ENCODE peak calls at places on chromosomes 13 and 19, in five cellular contexts. X is CD8-positive, alpha-beta memory T cell; I is hepatocyte; W is mammary epithelial cell; H is GM23248. V is an unnamed sample.

GRCh38 chr19:11196406-11197287 is 698 bp downstream of the KANK2 start:
- DNase-seq in X (no peak), I (peak; percentile 72), W (no peak), H (peak; percentile 76), V (peak; percentile 71)

GRCh38 chr13:29716493-29716892 is 121.0 kb upstream of the SLC7A1 start:
- DNase-seq in X (no peak), I (no peak), W (no peak), H (no peak), V (no peak)

GRCh38 chr13:39862891-39863290 is 207.4 kb downstream of the COG6 start:
- DNase-seq in X (no peak), I (no peak), W (no peak), H (no peak), V (no peak)

GRCh38 chr13:47226516-47226915 is 329.7 kb upstream of the HTR2A start:
- DNase-seq in X (no peak), I (no peak), W (peak; percentile 10), H (peak; percentile 20), V (no peak)

GRCh38 chr13:79771493-79771892 is 290.5 kb downstream of the NDFIP2 start:
- DNase-seq in X (no peak), I (no peak), W (no peak), H (no peak), V (no peak)

GRCh38 chr13:23656637-23657036 is 86.4 kb downstream of the TNFRSF19 start:
- DNase-seq in X (no peak), I (no peak), W (no peak), H (peak; percentile 69), V (no peak)

GRCh38 chr13:31167490-31167889 is 5.8 kb upstream of the HSPH1 start:
- DNase-seq in X (no peak), I (no peak), W (no peak), H (no peak), V (no peak)

GRCh38 chr13:50229935-50230334 is 214.7 kb downstream of the KCNRG start:
- DNase-seq in X (no peak), I (no peak), W (no peak), H (peak; percentile 13), V (no peak)

GRCh38 chr19:33298146-33298911 is 4.0 kb downstream of the CEBPA start:
- DNase-seq in X (no peak), I (peak; percentile 75), W (peak; percentile 80), H (no peak), V (no peak)

GRCh38 chr19:35048911-35049411 is 7.4 kb downstream of the HPN start:
- DNase-seq in X (no peak), I (peak; percentile 3), W (no peak), H (no peak), V (peak; percentile 93)

DNA sequence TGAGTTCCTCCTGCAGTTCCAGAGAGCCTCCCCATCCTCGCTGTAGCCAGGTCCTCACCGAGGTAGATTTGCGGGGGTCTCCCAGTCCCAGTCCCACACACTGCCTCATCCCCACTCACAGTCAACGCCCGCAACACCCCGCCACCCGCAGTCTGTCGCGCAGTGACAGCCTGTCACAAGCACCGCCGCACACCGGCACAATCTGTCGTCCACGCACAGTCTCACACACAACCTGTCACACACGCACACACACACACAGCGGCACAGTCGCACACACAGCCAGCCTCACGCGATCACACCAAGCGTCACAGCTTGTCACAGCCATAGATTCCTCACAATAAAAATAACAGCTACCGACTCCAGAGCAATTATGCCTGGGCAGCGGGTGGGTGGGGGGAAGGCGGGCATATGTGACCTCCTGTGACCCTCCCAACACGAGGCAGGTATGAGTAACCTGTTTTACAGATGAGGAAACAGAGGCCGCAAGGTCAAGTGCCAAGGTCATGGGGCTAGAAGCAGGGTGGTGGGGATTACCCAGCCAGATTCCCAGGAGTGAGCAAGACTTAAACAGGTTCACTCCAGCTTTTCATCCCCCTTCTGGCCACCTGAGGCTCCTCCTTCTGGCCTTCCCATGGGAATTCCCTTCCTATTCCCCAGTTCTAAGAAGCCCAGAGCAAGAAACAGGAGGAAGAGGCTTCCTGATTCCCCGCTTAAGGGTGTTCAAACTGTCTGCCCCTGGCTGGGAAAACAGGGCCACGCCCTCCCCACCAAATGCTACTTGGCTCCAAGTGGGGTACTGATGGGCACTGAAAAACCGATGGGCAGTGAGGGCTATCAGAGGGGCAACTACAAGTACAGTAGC is 13.9 kb downstream of the NFIX start:
- DNase-seq in X (no peak), I (no peak), W (peak; percentile 51), H (peak; percentile 55), V (no peak)
- H3K4me1 ChIP-seq in X (peaks cover 21% of the 10 kb centered on the region), I (peaks cover 18% of the 10 kb centered on the region), W (peaks cover 45% of the 10 kb centered on the region), H (peaks cover 17% of the 10 kb centered on the region), V (peaks cover 83% of the 10 kb centered on the region)

GRCh38 chr13:109760372-109760771 is 26.0 kb downstream of the IRS2 start:
- DNase-seq in X (no peak), I (no peak), W (no peak), H (no peak), V (no peak)
- H3K4me1 ChIP-seq in X (peaks cover 10% of the 10 kb centered on the region), I (no peaks in the 10 kb centered on the region), W (peaks cover 45% of the 10 kb centered on the region), H (no peaks in the 10 kb centered on the region), V (peaks cover 24% of the 10 kb centered on the region)

GRCh38 chr13:98188544-98189166 is 11.6 kb upstream of the RNF113B start:
- DNase-seq in X (no peak), I (no peak), W (no peak), H (no peak), V (no peak)
- H3K4me1 ChIP-seq in X (no peaks in the 10 kb centered on the region), I (peaks cover 6% of the 10 kb centered on the region), W (no peaks in the 10 kb centered on the region), H (peaks cover 6% of the 10 kb centered on the region), V (peaks cover 8% of the 10 kb centered on the region)

GRCh38 chr13:41196011-41196410 is 1.6 kb upstream of the KBTBD7 start:
- DNase-seq in X (no peak), I (no peak), W (no peak), H (no peak), V (no peak)
- H3K4me1 ChIP-seq in X (peaks cover 13% of the 10 kb centered on the region), I (no peaks in the 10 kb centered on the region), W (peaks cover 8% of the 10 kb centered on the region), H (peaks cover 9% of the 10 kb centered on the region), V (peaks cover 19% of the 10 kb centered on the region)

DNA sequence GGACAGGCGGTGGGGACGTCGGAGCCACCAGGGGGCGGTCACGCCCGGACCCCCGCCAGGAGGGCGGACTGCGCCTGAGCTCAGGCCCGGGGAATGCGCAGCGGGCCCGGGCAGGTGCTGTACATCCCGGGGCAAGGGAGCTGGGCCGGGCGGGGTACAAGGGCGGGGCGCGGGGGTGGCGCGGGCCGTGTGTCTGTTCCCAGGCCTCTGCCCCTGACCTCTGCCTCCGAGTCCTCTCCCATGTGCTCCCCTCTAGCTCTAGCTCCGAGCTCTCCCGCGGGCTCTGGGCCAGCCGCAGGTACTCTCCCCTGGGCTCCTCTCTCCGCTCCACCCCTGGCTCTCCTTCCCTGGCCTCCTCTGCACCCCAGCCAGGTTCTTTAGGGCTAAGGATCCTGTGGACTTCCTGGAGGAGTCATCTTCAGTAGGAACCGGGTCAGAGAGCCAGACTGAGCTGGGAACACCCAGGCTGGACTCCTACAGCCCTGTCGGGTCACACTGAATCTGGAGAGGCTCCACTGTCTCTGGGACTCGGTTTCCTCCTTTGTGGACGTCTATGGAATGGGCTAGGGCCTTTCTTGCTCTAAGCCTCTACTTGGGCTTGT is 2.3 kb downstream of the PPP1R13L start:
- DNase-seq in X (no peak), I (peak; percentile 82), W (peak; percentile 78), H (peak; percentile 20), V (no peak)
- H3K4me1 ChIP-seq in X (peaks cover 31% of the 10 kb centered on the region), I (peaks cover 6% of the 10 kb centered on the region), W (peaks cover 32% of the 10 kb centered on the region), H (peaks cover 21% of the 10 kb centered on the region), V (peaks cover 23% of the 10 kb centered on the region)

DNA sequence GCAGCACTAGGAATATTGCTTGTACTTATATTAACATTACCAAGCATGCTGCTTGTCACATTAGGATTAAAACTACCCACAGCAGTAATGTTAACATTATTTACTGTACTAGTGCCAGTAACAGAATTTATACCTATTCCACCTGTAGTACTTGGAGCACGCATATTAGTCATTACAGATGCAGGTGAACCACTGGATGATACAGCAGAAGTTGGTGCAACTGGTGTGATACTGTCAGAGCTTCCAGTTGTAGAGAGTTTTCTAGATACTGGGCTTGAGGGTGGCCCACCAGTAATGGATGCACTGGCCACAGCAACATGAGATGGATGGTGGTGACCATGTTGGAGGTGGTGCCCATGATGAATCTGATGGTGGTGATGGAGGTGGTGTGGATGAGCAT is 1.1 kb downstream of the TSC22D1 start:
- DNase-seq in X (no peak), I (no peak), W (peak; percentile 11), H (no peak), V (no peak)
- H3K4me1 ChIP-seq in X (peaks cover 43% of the 10 kb centered on the region), I (peaks cover 41% of the 10 kb centered on the region), W (peaks cover 44% of the 10 kb centered on the region), H (peaks cover 59% of the 10 kb centered on the region), V (peaks cover 30% of the 10 kb centered on the region)

GRCh38 chr19:3454656-3455392 is 25.5 kb downstream of the SMIM24 start:
- DNase-seq in X (no peak), I (no peak), W (no peak), H (no peak), V (no peak)
- H3K4me1 ChIP-seq in X (no peaks in the 10 kb centered on the region), I (peaks cover 28% of the 10 kb centered on the region), W (peaks cover 8% of the 10 kb centered on the region), H (peaks cover 36% of the 10 kb centered on the region), V (peaks cover 32% of the 10 kb centered on the region)

GRCh38 chr19:41161903-41162302 is 31.1 kb upstream of the CYP2S1 start:
- DNase-seq in X (no peak), I (no peak), W (no peak), H (no peak), V (no peak)
- H3K4me1 ChIP-seq in X (no peaks in the 10 kb centered on the region), I (no peaks in the 10 kb centered on the region), W (no peaks in the 10 kb centered on the region), H (no peaks in the 10 kb centered on the region), V (no peaks in the 10 kb centered on the region)

GRCh38 chr13:55244991-55245644 is 1895.6 kb upstream of the PRR20A start:
- DNase-seq in X (no peak), I (peak; percentile 36), W (no peak), H (no peak), V (no peak)
- H3K4me1 ChIP-seq in X (no peaks in the 10 kb centered on the region), I (no peaks in the 10 kb centered on the region), W (no peaks in the 10 kb centered on the region), H (no peaks in the 10 kb centered on the region), V (no peaks in the 10 kb centered on the region)

V was measured in psoas muscle.